ENCODE peak calls at places on chromosome 21, in eight cellular contexts. One of them, this sample, is unnamed.

GRCh38 chr21:35170244-35170756 is 121.2 kb upstream of the RUNX1 start:
- DNase-seq in SK-N-SH: no peak
- DNase-seq in Panc1: no peak
- DNase-seq in GM12878: no peak
- DNase-seq in A549: no peak
- DNase-seq in HCT116: no peak
- DNase-seq in K562: no peak
- DNase-seq in GM23338: no peak
- DNase-seq in this sample: no peak

GRCh38 chr21:39669976-39670671 is 57.4 kb downstream of the B3GALT5 start:
- DNase-seq in GM12878: no peak
- DNase-seq in Panc1: no peak
- DNase-seq in A549: no peak
- DNase-seq in SK-N-SH: no peak
- DNase-seq in GM23338: no peak
- DNase-seq in K562: no peak
- DNase-seq in HCT116: no peak
- DNase-seq in this sample: no peak

GRCh38 chr21:42942244-42942643 is 16.8 kb upstream of the ERVH48-1 start:
- DNase-seq in A549: no peak
- DNase-seq in HCT116: no peak
- DNase-seq in GM23338: no peak
- DNase-seq in Panc1: no peak
- DNase-seq in GM12878: no peak
- DNase-seq in K562: no peak
- DNase-seq in SK-N-SH: no peak
- DNase-seq in this sample: no peak

GRCh38 chr21:41877901-41878830 is 978 bp downstream of the PRDM15 start:
- DNase-seq in Panc1: no peak
- DNase-seq in SK-N-SH: peak
- DNase-seq in HCT116: no peak
- DNase-seq in A549: peak
- DNase-seq in GM12878: no peak
- DNase-seq in GM23338: peak
- DNase-seq in K562: peak
- DNase-seq in this sample: peak

GRCh38 chr21:17231124-17231523 is 281.7 kb upstream of the CXADR start:
- DNase-seq in SK-N-SH: no peak
- DNase-seq in HCT116: no peak
- DNase-seq in K562: no peak
- DNase-seq in GM12878: no peak
- DNase-seq in Panc1: no peak
- DNase-seq in A549: peak
- DNase-seq in GM23338: no peak
- DNase-seq in this sample: no peak

GRCh38 chr21:24310780-24311179 is 1296.5 kb downstream of the MRPL39 start:
- DNase-seq in Panc1: no peak
- DNase-seq in GM12878: no peak
- DNase-seq in HCT116: no peak
- DNase-seq in GM23338: no peak
- DNase-seq in A549: no peak
- DNase-seq in K562: no peak
- DNase-seq in SK-N-SH: no peak
- DNase-seq in this sample: no peak

GRCh38 chr21:45802425-45802824 is 158.9 kb downstream of the PCBP3 start:
- DNase-seq in Panc1: no peak
- DNase-seq in GM12878: no peak
- DNase-seq in A549: no peak
- DNase-seq in SK-N-SH: no peak
- DNase-seq in K562: no peak
- DNase-seq in GM23338: no peak
- DNase-seq in HCT116: no peak
- DNase-seq in this sample: no peak

GRCh38 chr21:41615613-41616012 is 107.7 kb upstream of the TMPRSS2 start:
- DNase-seq in K562: no peak
- DNase-seq in A549: no peak
- DNase-seq in Panc1: no peak
- DNase-seq in GM23338: no peak
- DNase-seq in SK-N-SH: no peak
- DNase-seq in HCT116: no peak
- DNase-seq in GM12878: no peak
- DNase-seq in this sample: no peak

GRCh38 chr21:42873096-42873495 is 6.2 kb downstream of the WDR4 start:
- DNase-seq in SK-N-SH: no peak
- DNase-seq in A549: no peak
- DNase-seq in Panc1: no peak
- DNase-seq in K562: no peak
- DNase-seq in GM23338: no peak
- DNase-seq in GM12878: no peak
- DNase-seq in HCT116: no peak
- DNase-seq in this sample: no peak

GRCh38 chr21:26115346-26115745 is 55.2 kb downstream of the APP start:
- DNase-seq in GM23338: no peak
- DNase-seq in A549: peak
- DNase-seq in HCT116: no peak
- DNase-seq in SK-N-SH: peak
- DNase-seq in K562: no peak
- DNase-seq in GM12878: no peak
- DNase-seq in Panc1: no peak
- DNase-seq in this sample: no peak

GRCh38 chr21:44880762-44881585 is 7.5 kb upstream of the PTTG1IP start:
- DNase-seq in GM23338: no peak
- DNase-seq in SK-N-SH: no peak
- DNase-seq in GM12878: no peak
- DNase-seq in Panc1: no peak
- DNase-seq in K562: peak
- DNase-seq in HCT116: no peak
- DNase-seq in A549: no peak
- DNase-seq in this sample: peak

DNA sequence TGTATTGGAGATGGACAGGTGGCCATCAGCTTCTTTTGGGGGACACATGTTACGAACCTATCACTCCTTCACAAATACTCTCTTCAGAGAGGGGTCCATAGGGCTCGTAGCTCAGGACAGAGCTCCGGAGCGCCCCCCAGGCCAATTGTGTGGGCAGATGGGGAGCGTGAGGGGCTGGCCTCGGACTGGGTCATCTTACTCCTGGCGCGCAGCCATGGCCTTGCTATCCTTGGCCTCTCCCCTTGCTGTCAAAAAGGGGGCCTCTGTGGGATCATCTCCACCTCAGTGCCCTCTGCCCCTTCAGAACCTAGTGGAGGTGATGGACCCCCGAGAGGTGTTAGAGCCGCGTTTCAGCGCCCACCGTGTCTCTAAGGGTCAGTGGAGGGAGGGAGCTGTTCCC is 35.0 kb downstream of the ATP5PO start:
- DNase-seq in A549: no peak
- DNase-seq in GM23338: no peak
- DNase-seq in Panc1: no peak
- DNase-seq in K562: no peak
- DNase-seq in GM12878: no peak
- DNase-seq in HCT116: no peak
- DNase-seq in SK-N-SH: no peak
- DNase-seq in this sample: no peak
- TF ChIP-seq REST in A549: no peak
- TF ChIP-seq REST in GM23338: no peak
- TF ChIP-seq REST in Panc1: no peak
- TF ChIP-seq REST in K562: no peak
- TF ChIP-seq REST in GM12878: no peak
- TF ChIP-seq REST in HCT116: no peak
- TF ChIP-seq REST in SK-N-SH: no peak
- TF ChIP-seq REST in this sample: no peak

GRCh38 chr21:15332572-15332971 is 267.8 kb upstream of the NRIP1 start:
- DNase-seq in Panc1: no peak
- DNase-seq in GM23338: no peak
- DNase-seq in K562: no peak
- DNase-seq in A549: no peak
- DNase-seq in SK-N-SH: no peak
- DNase-seq in GM12878: no peak
- DNase-seq in HCT116: no peak
- DNase-seq in this sample: no peak
- TF ChIP-seq REST in Panc1: no peak
- TF ChIP-seq REST in GM23338: no peak
- TF ChIP-seq REST in K562: no peak
- TF ChIP-seq REST in A549: no peak
- TF ChIP-seq REST in SK-N-SH: no peak
- TF ChIP-seq REST in GM12878: no peak
- TF ChIP-seq REST in HCT116: no peak
- TF ChIP-seq REST in this sample: no peak

GRCh38 chr21:36730291-36731281 is 31.7 kb downstream of the SIM2 start:
- DNase-seq in GM12878: no peak
- DNase-seq in A549: no peak
- DNase-seq in GM23338: no peak
- DNase-seq in SK-N-SH: no peak
- DNase-seq in HCT116: no peak
- DNase-seq in K562: no peak
- DNase-seq in Panc1: no peak
- DNase-seq in this sample: no peak
- TF ChIP-seq REST in GM12878: no peak
- TF ChIP-seq REST in A549: no peak
- TF ChIP-seq REST in GM23338: no peak
- TF ChIP-seq REST in SK-N-SH: no peak
- TF ChIP-seq REST in HCT116: no peak
- TF ChIP-seq REST in K562: no peak
- TF ChIP-seq REST in Panc1: no peak
- TF ChIP-seq REST in this sample: no peak

GRCh38 chr21:16179732-16180131 is 449.9 kb downstream of the USP25 start:
- DNase-seq in K562: no peak
- DNase-seq in A549: peak
- DNase-seq in GM12878: no peak
- DNase-seq in HCT116: no peak
- DNase-seq in SK-N-SH: no peak
- DNase-seq in Panc1: no peak
- DNase-seq in GM23338: no peak
- DNase-seq in this sample: no peak

GRCh38 chr21:16176570-16176969 is 446.8 kb downstream of the USP25 start:
- DNase-seq in GM23338: no peak
- DNase-seq in HCT116: no peak
- DNase-seq in A549: no peak
- DNase-seq in SK-N-SH: no peak
- DNase-seq in Panc1: no peak
- DNase-seq in K562: no peak
- DNase-seq in GM12878: no peak
- DNase-seq in this sample: no peak

GRCh38 chr21:16180613-16181012 is 450.8 kb downstream of the USP25 start:
- DNase-seq in SK-N-SH: no peak
- DNase-seq in A549: no peak
- DNase-seq in Panc1: no peak
- DNase-seq in HCT116: no peak
- DNase-seq in GM23338: peak
- DNase-seq in GM12878: no peak
- DNase-seq in K562: no peak
- DNase-seq in this sample: no peak

GRCh38 chr21:16185766-16186165 is 456.0 kb downstream of the USP25 start:
- DNase-seq in GM23338: no peak
- DNase-seq in A549: no peak
- DNase-seq in Panc1: no peak
- DNase-seq in HCT116: no peak
- DNase-seq in GM12878: no peak
- DNase-seq in SK-N-SH: no peak
- DNase-seq in K562: no peak
- DNase-seq in this sample: no peak

GRCh38 chr21:16181024-16181423 is 451.2 kb downstream of the USP25 start:
- DNase-seq in K562: no peak
- DNase-seq in GM23338: no peak
- DNase-seq in HCT116: no peak
- DNase-seq in Panc1: no peak
- DNase-seq in GM12878: no peak
- DNase-seq in A549: no peak
- DNase-seq in SK-N-SH: no peak
- DNase-seq in this sample: no peak
- TF ChIP-seq REST in K562: no peak
- TF ChIP-seq REST in GM23338: no peak
- TF ChIP-seq REST in HCT116: no peak
- TF ChIP-seq REST in Panc1: no peak
- TF ChIP-seq REST in GM12878: no peak
- TF ChIP-seq REST in A549: no peak
- TF ChIP-seq REST in SK-N-SH: no peak
- TF ChIP-seq REST in this sample: no peak